ENCODE peak calls at places on chromosome 7, in nine cellular contexts. M, C, U, D, Z, L, V, J and T are unnamed samples.

GRCh38 chr7:21135437-21135836 is 292.4 kb upstream of the SP4 start:
- DNase-seq in M (no peak), C (no peak), U (no peak), D (no peak), Z (no peak), L (no peak), V (no peak), J (no peak), T (no peak)

GRCh38 chr7:126856691-126857291 is 395.9 kb downstream of the GRM8 start:
- DNase-seq in M (no peak), C (peak; percentile 32), U (no peak), D (no peak), Z (no peak), L (no peak), V (no peak), J (no peak), T (no peak)

GRCh38 chr7:88771417-88771816 is 11.9 kb downstream of the ZNF804B start:
- DNase-seq in M (no peak), C (no peak), U (no peak), D (no peak), Z (no peak), L (no peak), V (no peak), J (no peak), T (no peak)

GRCh38 chr7:69699949-69700715 is 101.9 kb downstream of the AUTS2 start:
- DNase-seq in M (no peak), C (no peak), U (no peak), D (no peak), Z (no peak), L (no peak), V (no peak), J (no peak), T (no peak)

GRCh38 chr7:128309921-128310320 is 33.8 kb downstream of the RBM28 start:
- DNase-seq in M (no peak), C (no peak), U (no peak), D (no peak), Z (no peak), L (no peak), V (no peak), J (no peak), T (no peak)

GRCh38 chr7:137454169-137455166 is 110.9 kb upstream of the PTN start:
- DNase-seq in M (no peak), C (peak; percentile 28), U (peak; percentile 30), D (no peak), Z (no peak), L (no peak), V (peak; percentile 62), J (no peak), T (no peak)

GRCh38 chr7:44959433-44959951 is 19.3 kb downstream of the MYO1G start:
- DNase-seq in M (no peak), C (no peak), U (no peak), D (no peak), Z (peak; percentile 45), L (peak; percentile 74), V (no peak), J (peak; percentile 81), T (no peak)

GRCh38 chr7:45417268-45417667 is 156.9 kb upstream of the ADCY1 start:
- DNase-seq in M (no peak), C (no peak), U (no peak), D (no peak), Z (no peak), L (no peak), V (no peak), J (no peak), T (no peak)

GRCh38 chr7:93715234-93715633 is 140.7 kb upstream of the CALCR start:
- DNase-seq in M (no peak), C (no peak), U (peak; percentile 53), D (peak; percentile 65), Z (no peak), L (peak; percentile 37), V (peak; percentile 28), J (no peak), T (peak; percentile 59)

GRCh38 chr7:131840291-131840690 is 283.9 kb upstream of the PODXL start:
- DNase-seq in M (no peak), C (no peak), U (no peak), D (no peak), Z (no peak), L (no peak), V (no peak), J (no peak), T (no peak)

GRCh38 chr7:155214328-155214986 is 83.2 kb upstream of the INSIG1 start:
- DNase-seq in M (no peak), C (no peak), U (no peak), D (peak; percentile 58), Z (no peak), L (peak; percentile 78), V (no peak), J (no peak), T (no peak)

GRCh38 chr7:118855290-118855689 is 630.8 kb downstream of the ANKRD7 start:
- DNase-seq in M (no peak), C (no peak), U (no peak), D (no peak), Z (no peak), L (no peak), V (no peak), J (no peak), T (no peak)

GRCh38 chr7:135349746-135350145 is 116.1 kb downstream of the STRA8 start:
- DNase-seq in M (no peak), C (no peak), U (peak; percentile 20), D (no peak), Z (no peak), L (no peak), V (no peak), J (no peak), T (no peak)

GRCh38 chr7:16668049-16668858 is 22.3 kb downstream of the BZW2 start:
- DNase-seq in M (no peak), C (no peak), U (peak; percentile 99), D (peak; percentile 89), Z (no peak), L (peak; percentile 88), V (peak; percentile 96), J (no peak), T (no peak)

GRCh38 chr7:23645822-23646221 is 34.2 kb upstream of the FAM221A start:
- DNase-seq in M (no peak), C (no peak), U (no peak), D (no peak), Z (no peak), L (no peak), V (no peak), J (no peak), T (no peak)

GRCh38 chr7:77778535-77778934 is 19.7 kb downstream of the TMEM60 start:
- DNase-seq in M (no peak), C (no peak), U (no peak), D (no peak), Z (no peak), L (no peak), V (no peak), J (no peak), T (no peak)

GRCh38 chr7:37635368-37635767 is 48.2 kb upstream of the GPR141 start:
- DNase-seq in M (no peak), C (no peak), U (no peak), D (no peak), Z (no peak), L (no peak), V (no peak), J (no peak), T (no peak)

GRCh38 chr7:122304996-122305421 is 459 bp upstream of the FEZF1 start:
- DNase-seq in M (no peak), C (no peak), U (no peak), D (no peak), Z (no peak), L (no peak), V (no peak), J (no peak), T (no peak)

GRCh38 chr7:131600578-131600977 is 44.1 kb upstream of the PODXL start:
- DNase-seq in M (no peak), C (no peak), U (peak; percentile 67), D (no peak), Z (no peak), L (no peak), V (no peak), J (no peak), T (no peak)

GRCh38 chr7:24722386-24723177 is 34.7 kb downstream of the GSDME start:
- DNase-seq in M (no peak), C (no peak), U (peak; percentile 24), D (peak; percentile 22), Z (no peak), L (peak; percentile 28), V (no peak), J (no peak), T (no peak)

GRCh38 chr7:121440857-121441503 is 44.9 kb upstream of the FAM3C start:
- DNase-seq in M (no peak), C (no peak), U (no peak), D (peak; percentile 20), Z (no peak), L (no peak), V (no peak), J (no peak), T (no peak)

GRCh38 chr7:22561356-22561755 is 61.4 kb upstream of the STEAP1B start:
- DNase-seq in M (no peak), C (no peak), U (peak; percentile 99), D (peak; percentile 66), Z (no peak), L (peak; percentile 88), V (peak; percentile 97), J (no peak), T (peak; percentile 59)